ENCODE peak calls at places on chromosomes 2 and 18, in nine cellular contexts. X is head of caudate nucleus; C is HT-29; Q is T-helper 2 cell; P is lower leg skin; K is activated T-cell treated with anti-CD3 and anti-CD28 coated beads for 4 hours; G is EL; D is activated CD4-positive, alpha-beta T cell treated with anti-CD3 and anti-CD28 coated beads, Interleukin-2, amount 50 U/mL, for 1 hour; H is adrenal gland. W is an unnamed sample.

GRCh38 chr2:145503511-145503910 is 983.6 kb upstream of the ZEB2 start:
- DNase-seq in X (no peak), C (no peak), Q (no peak), P (no peak), K (no peak), G (no peak), D (no peak), H (no peak), W (no peak)

GRCh38 chr2:10741139-10741538 is 19.7 kb downstream of the ATP6V1C2 start:
- DNase-seq in X (no peak), C (no peak), Q (no peak), P (no peak), K (no peak), G (no peak), D (no peak), H (no peak), W (no peak)

GRCh38 chr2:205139822-205140612 is 542.3 kb upstream of the NRP2 start:
- DNase-seq in X (no peak), C (no peak), Q (no peak), P (no peak), K (no peak), G (no peak), D (no peak), H (peak; percentile 34), W (peak; percentile 20)

GRCh38 chr18:3493501-3494244 is 43.7 kb downstream of the TGIF1 start:
- DNase-seq in X (no peak), C (no peak), Q (no peak), P (no peak), K (no peak), G (no peak), D (no peak), H (no peak), W (no peak)

GRCh38 chr2:223537669-223538601 is 64.2 kb downstream of the SCG2 start:
- DNase-seq in X (no peak), C (no peak), Q (no peak), P (no peak), K (no peak), G (peak; percentile 16), D (no peak), H (peak; percentile 22), W (no peak)

GRCh38 chr18:23230688-23231087 is 95.4 kb downstream of the CABLES1 start:
- DNase-seq in X (no peak), C (no peak), Q (no peak), P (peak; percentile 94), K (no peak), G (no peak), D (no peak), H (no peak), W (no peak)

GRCh38 chr2:184596819-184597411 is 1.4 kb upstream of the ZNF804A start:
- DNase-seq in X (no peak), C (no peak), Q (no peak), P (no peak), K (no peak), G (peak; percentile 53), D (no peak), H (no peak), W (no peak)

GRCh38 chr2:37797081-37797480 is 125.6 kb upstream of the CDC42EP3 start:
- DNase-seq in X (no peak), C (no peak), Q (no peak), P (no peak), K (no peak), G (peak; percentile 93), D (no peak), H (no peak), W (no peak)

GRCh38 chr2:113240915-113241911 is 37.5 kb downstream of the PAX8 start:
- DNase-seq in X (no peak), C (peak; percentile 87), Q (peak; percentile 22), P (peak; percentile 96), K (peak; percentile 33), G (peak; percentile 100), D (no peak), H (peak; percentile 90), W (peak; percentile 35)

GRCh38 chr2:40213071-40213470 is 238.8 kb downstream of the SLC8A1 start:
- DNase-seq in X (no peak), C (peak; percentile 49), Q (no peak), P (no peak), K (no peak), G (peak; percentile 87), D (no peak), H (no peak), W (no peak)

GRCh38 chr18:33440011-33440383 is 524 bp downstream of the CCDC178 start:
- DNase-seq in X (peak; percentile 75), C (no peak), Q (no peak), P (no peak), K (no peak), G (no peak), D (no peak), H (no peak), W (peak; percentile 64)

GRCh38 chr2:16425462-16426336 is 239.9 kb downstream of the CYRIA start:
- DNase-seq in X (no peak), C (peak; percentile 19), Q (no peak), P (no peak), K (no peak), G (no peak), D (no peak), H (no peak), W (peak; percentile 67)

GRCh38 chr18:12008181-12008767 is 27.0 kb downstream of the IMPA2 start:
- DNase-seq in X (no peak), C (peak; percentile 55), Q (no peak), P (no peak), K (no peak), G (no peak), D (no peak), H (no peak), W (no peak)

GRCh38 chr2:181790716-181791649 is 100.5 kb upstream of the ITPRID2 start:
- DNase-seq in X (no peak), C (peak; percentile 86), Q (no peak), P (no peak), K (no peak), G (peak; percentile 93), D (no peak), H (no peak), W (no peak)

GRCh38 chr2:47336259-47337238 is 66.4 kb upstream of the MSH2 start:
- DNase-seq in X (no peak), C (no peak), Q (no peak), P (no peak), K (no peak), G (no peak), D (no peak), H (no peak), W (no peak)

GRCh38 chr2:27214936-27215335 is 2.2 kb upstream of the CAD start:
- DNase-seq in X (no peak), C (no peak), Q (no peak), P (no peak), K (no peak), G (no peak), D (no peak), H (no peak), W (no peak)

GRCh38 chr2:25349397-25349796 is 7.7 kb upstream of the DNMT3A start:
- DNase-seq in X (no peak), C (no peak), Q (no peak), P (no peak), K (no peak), G (peak; percentile 86), D (no peak), H (no peak), W (peak; percentile 14)

GRCh38 chr2:57075226-57075625 is 891.4 kb downstream of the CCDC85A start:
- DNase-seq in X (no peak), C (no peak), Q (no peak), P (no peak), K (no peak), G (peak; percentile 47), D (no peak), H (no peak), W (no peak)

W was measured in heart left ventricle.